ENCODE peak calls at places on chromosomes 2 and 18, in seven cellular contexts. Y is uterus; U is ecto neural progenitor cell; C is lower lobe of right lung; R is heart right ventricle; X is AML-193; T is stimulated activated CD4-positive, alpha-beta T cell treated with anti-CD3 and anti-CD28 coated beads, Interleukin-2, amount 100 ng/mL, for 48 hours. E is an unnamed sample.

GRCh38 chr2:215692387-215693079 is 256.7 kb upstream of the FN1 start:
- DNase-seq in Y (no peak), U (no peak), C (no peak), R (no peak), X (no peak), T (no peak), E (no peak)

GRCh38 chr2:235812185-235812670 is 318.4 kb downstream of the AGAP1 start:
- DNase-seq in Y (no peak), U (no peak), C (no peak), R (no peak), X (no peak), T (no peak), E (no peak)

GRCh38 chr2:189024861-189025618 is 50.9 kb downstream of the COL3A1 start:
- DNase-seq in Y (no peak), U (no peak), C (no peak), R (no peak), X (no peak), T (no peak), E (no peak)

GRCh38 chr2:36376992-36377738 is 21.6 kb downstream of the CRIM1 start:
- DNase-seq in Y (no peak), U (no peak), C (peak; percentile 57), R (no peak), X (no peak), T (no peak), E (no peak)

GRCh38 chr2:174485763-174486613 is 841 bp downstream of the GPR155 start:
- DNase-seq in Y (peak; percentile 30), U (peak; percentile 54), C (no peak), R (peak; percentile 23), X (no peak), T (no peak), E (no peak)

GRCh38 chr2:85439986-85440385 is 21.5 kb downstream of the SH2D6 start:
- DNase-seq in Y (no peak), U (no peak), C (no peak), R (no peak), X (no peak), T (no peak), E (no peak)

GRCh38 chr2:8487461-8487932 is 194.4 kb upstream of the ID2 start:
- DNase-seq in Y (no peak), U (no peak), C (no peak), R (no peak), X (no peak), T (no peak), E (no peak)

GRCh38 chr2:170180031-170180566 is 2.2 kb downstream of the MYO3B start:
- DNase-seq in Y (no peak), U (no peak), C (no peak), R (no peak), X (no peak), T (no peak), E (no peak)

GRCh38 chr2:114170070-114170469 is 272.4 kb upstream of the DPP10 start:
- DNase-seq in Y (no peak), U (no peak), C (no peak), R (no peak), X (no peak), T (no peak), E (no peak)

GRCh38 chr18:12085136-12085535 is 8.5 kb upstream of the ANKRD62 start:
- DNase-seq in Y (no peak), U (no peak), C (no peak), R (no peak), X (no peak), T (no peak), E (no peak)

GRCh38 chr2:117763806-117764205 is 50.7 kb upstream of the DDX18 start:
- DNase-seq in Y (no peak), U (no peak), C (no peak), R (peak; percentile 4), X (no peak), T (no peak), E (no peak)

GRCh38 chr2:100624536-100624935 is 61.7 kb downstream of the PDCL3 start:
- DNase-seq in Y (no peak), U (peak; percentile 16), C (no peak), R (no peak), X (no peak), T (no peak), E (no peak)

GRCh38 chr2:106183093-106183837 is 10.8 kb downstream of the UXS1 start:
- DNase-seq in Y (no peak), U (no peak), C (no peak), R (no peak), X (no peak), T (no peak), E (no peak)

E was measured in NCI-H187 treated with DMSO at 0.1 percent for 48 hours.